ENCODE peak calls at places on chromosomes 3 and 15, in seven cellular contexts. B is hepatocyte, I is ascending aorta, E is SJCRH30, W is HL-60, A is putamen, K is OCI-M1. U is an unnamed sample.
A peak's percentile ranks its signal among the peaks of the same experiment; 100 is the strongest.

GRCh38 chr15:67107014-67107812 is 41.8 kb downstream of the SMAD3 start:
- DNase-seq in B (peak; percentile 89), I (peak; percentile 90), E (no peak), W (no peak), A (no peak), K (no peak), U (peak; percentile 54)

GRCh38 chr3:68889328-68889727 is 43.0 kb downstream of the TAFA4 start:
- DNase-seq in B (no peak), I (no peak), E (no peak), W (no peak), A (no peak), K (no peak), U (no peak)

GRCh38 chr3:138471481-138471880 is 37.1 kb downstream of the ESYT3 start:
- DNase-seq in B (no peak), I (no peak), E (no peak), W (no peak), A (no peak), K (no peak), U (no peak)

GRCh38 chr15:41983221-41983620 is 10.9 kb upstream of the EHD4 start:
- DNase-seq in B (no peak), I (peak; percentile 34), E (no peak), W (no peak), A (no peak), K (no peak), U (no peak)

GRCh38 chr3:53711387-53711786 is 134.8 kb downstream of the CHDH start:
- DNase-seq in B (no peak), I (peak; percentile 51), E (no peak), W (no peak), A (no peak), K (no peak), U (peak; percentile 19)

GRCh38 chr3:71006810-71007785 is 576.4 kb downstream of the FOXP1 start:
- DNase-seq in B (peak; percentile 17), I (no peak), E (no peak), W (no peak), A (no peak), K (peak; percentile 62), U (no peak)

GRCh38 chr15:99967841-99968371 is 234.7 kb upstream of the LYSMD4 start:
- DNase-seq in B (no peak), I (no peak), E (no peak), W (no peak), A (no peak), K (no peak), U (peak; percentile 1)

GRCh38 chr15:59885832-59886231 is 118.3 kb upstream of the FOXB1 start:
- DNase-seq in B (peak; percentile 28), I (no peak), E (peak; percentile 39), W (no peak), A (no peak), K (no peak), U (peak; percentile 10)

GRCh38 chr3:41608267-41608822 is 353.6 kb downstream of the ULK4 start:
- DNase-seq in B (no peak), I (no peak), E (no peak), W (no peak), A (no peak), K (no peak), U (no peak)

GRCh38 chr15:35674873-35675781 is 129.2 kb upstream of the DPH6 start:
- DNase-seq in B (peak; percentile 22), I (no peak), E (no peak), W (no peak), A (no peak), K (peak; percentile 27), U (no peak)

GRCh38 chr15:90201944-90202375 is 830 bp downstream of the SEMA4B start:
- DNase-seq in B (no peak), I (no peak), E (no peak), W (no peak), A (no peak), K (no peak), U (no peak)

GRCh38 chr3:157248590-157249425 is 88.9 kb upstream of the CCNL1 start:
- DNase-seq in B (peak; percentile 65), I (no peak), E (peak; percentile 22), W (no peak), A (peak; percentile 87), K (peak; percentile 79), U (no peak)

GRCh38 chr3:185942396-185942795 is 4.6 kb upstream of the TRA2B start:
- DNase-seq in B (no peak), I (no peak), E (no peak), W (no peak), A (no peak), K (no peak), U (no peak)

GRCh38 chr15:92574161-92574560 is 81.4 kb downstream of the FAM174B start:
- DNase-seq in B (no peak), I (no peak), E (no peak), W (no peak), A (no peak), K (no peak), U (no peak)

GRCh38 chr15:73601449-73602425 is 31.5 kb downstream of the NPTN start:
- DNase-seq in B (peak; percentile 69), I (no peak), E (peak; percentile 83), W (peak; percentile 61), A (peak; percentile 43), K (peak; percentile 66), U (peak; percentile 64)

GRCh38 chr15:67997996-67998395 is 56.1 kb upstream of the PIAS1 start:
- DNase-seq in B (no peak), I (no peak), E (no peak), W (no peak), A (no peak), K (peak; percentile 8), U (no peak)

GRCh38 chr3:120160050-120160449 is 65.8 kb upstream of the GSK3B start:
- DNase-seq in B (peak; percentile 76), I (peak; percentile 86), E (no peak), W (peak; percentile 26), A (no peak), K (peak; percentile 78), U (no peak)

GRCh38 chr3:18194431-18194830 is 230.7 kb downstream of the SATB1 start:
- DNase-seq in B (no peak), I (no peak), E (no peak), W (peak; percentile 40), A (no peak), K (no peak), U (no peak)

GRCh38 chr3:12875857-12876451 is 34.6 kb upstream of the RPL32 start:
- DNase-seq in B (peak; percentile 79), I (no peak), E (no peak), W (no peak), A (no peak), K (no peak), U (no peak)

GRCh38 chr15:82613764-82614163 is 33.4 kb downstream of the CPEB1 start:
- DNase-seq in B (no peak), I (no peak), E (no peak), W (no peak), A (no peak), K (no peak), U (no peak)

U was measured in head of caudate nucleus.